ENCODE peak calls at places on chromosomes 2 and 18, in seven cellular contexts. T is GM23338; O is iris pigment epithelial cell; L is NCI-H1436; Z is AG08395; M is activated naive CD4-positive, alpha-beta T cell; I is activated CD4-positive, alpha-beta T cell treated with anti-CD3 and anti-CD28 coated beads, Interleukin-2, amount 10 ng/mL, durations not matched to agents 7 days and 5 days. P is an unnamed sample.

GRCh38 chr2:73243884-73244570 is 9.9 kb downstream of the CCT7 start:
- DNase-seq in T (no peak), O (peak), L (no peak), Z (peak), M (no peak), I (no peak), P (no peak)

GRCh38 chr2:169141713-169142352 is 72.5 kb downstream of the DHRS9 start:
- DNase-seq in T (peak), O (peak), L (peak), Z (peak), M (no peak), I (peak), P (peak)

GRCh38 chr2:11682590-11682915 is 12.6 kb upstream of the NTSR2 start:
- DNase-seq in T (no peak), O (no peak), L (no peak), Z (no peak), M (no peak), I (no peak), P (no peak)

GRCh38 chr2:162839419-162839818 is 852 bp upstream of the KCNH7 start:
- DNase-seq in T (peak), O (no peak), L (peak), Z (no peak), M (no peak), I (no peak), P (peak)

GRCh38 chr18:57223160-57223870 is 76.4 kb downstream of the BOD1L2 start:
- DNase-seq in T (no peak), O (no peak), L (no peak), Z (no peak), M (no peak), I (no peak), P (no peak)

GRCh38 chr2:70922591-70923234 is 13.0 kb upstream of the ATP6V1B1 start:
- DNase-seq in T (peak), O (no peak), L (no peak), Z (no peak), M (no peak), I (no peak), P (no peak)

GRCh38 chr2:135004005-135004746 is 43.1 kb downstream of the MAP3K19 start:
- DNase-seq in T (peak), O (peak), L (peak), Z (peak), M (peak), I (peak), P (peak)

GRCh38 chr2:239432174-239432573 is 31.4 kb upstream of the HDAC4 start:
- DNase-seq in T (no peak), O (no peak), L (no peak), Z (no peak), M (no peak), I (no peak), P (no peak)

GRCh38 chr18:9058426-9058825 is 44.1 kb upstream of the NDUFV2 start:
- DNase-seq in T (no peak), O (no peak), L (no peak), Z (peak), M (no peak), I (no peak), P (no peak)

GRCh38 chr2:10284108-10284870 is 18.4 kb upstream of the HPCAL1 start:
- DNase-seq in T (no peak), O (no peak), L (no peak), Z (no peak), M (no peak), I (no peak), P (no peak)

GRCh38 chr2:109216332-109216731 is 87.3 kb downstream of the SH3RF3 start:
- DNase-seq in T (peak), O (no peak), L (no peak), Z (no peak), M (no peak), I (no peak), P (no peak)

GRCh38 chr2:25280066-25280687 is 61.5 kb downstream of the DNMT3A start:
- DNase-seq in T (no peak), O (no peak), L (no peak), Z (no peak), M (no peak), I (no peak), P (no peak)

GRCh38 chr2:133452146-133452545 is 116.1 kb downstream of the NCKAP5 start:
- DNase-seq in T (no peak), O (no peak), L (no peak), Z (no peak), M (no peak), I (no peak), P (no peak)

P was measured in nephron progenitor cell.